ENCODE peak calls at places on chromosome 2, in eight cellular contexts. U is HCT116, L is esophagus squamous epithelium, W is substantia nigra, G is heart left ventricle, D is breast epithelium, X is ascending aorta, T is A549. R is an unnamed sample.

GRCh38 chr2:191245869-191246531 is 796 bp downstream of the MYO1B start:
- DNase-seq in T (peak; percentile 61), U (peak; percentile 19), L (no peak), G (peak; percentile 82), W (no peak), D (peak; percentile 59), X (peak; percentile 84), R (peak; percentile 69)

GRCh38 chr2:238714038-238714528 is 133.8 kb upstream of the TWIST2 start:
- DNase-seq in G (no peak), T (no peak), W (no peak), X (no peak), D (peak; percentile 35), L (no peak), U (no peak), R (no peak)

GRCh38 chr2:46806526-46806925 is 109.1 kb downstream of the MCFD2 start:
- DNase-seq in D (no peak), X (no peak), U (no peak), L (no peak), T (no peak), W (no peak), G (no peak), R (no peak)

GRCh38 chr2:206721216-206721920 is 3.2 kb upstream of the DYTN start:
- DNase-seq in W (no peak), L (no peak), U (no peak), G (no peak), T (no peak), D (no peak), X (no peak), R (no peak)

GRCh38 chr2:49914281-49914680 is 760.0 kb upstream of the FSHR start:
- DNase-seq in T (no peak), W (no peak), X (no peak), D (no peak), U (no peak), L (no peak), G (no peak), R (no peak)

GRCh38 chr2:55169359-55169758 is 62.7 kb downstream of the CLHC1 start:
- DNase-seq in U (no peak), G (no peak), T (no peak), W (no peak), D (no peak), L (no peak), X (no peak), R (no peak)

GRCh38 chr2:21422050-21422449 is 298.3 kb downstream of the TDRD15 start:
- DNase-seq in W (no peak), L (no peak), T (no peak), U (no peak), D (no peak), X (no peak), G (peak; percentile 10), R (peak; percentile 9)

GRCh38 chr2:62292190-62292589 is 96.3 kb downstream of the B3GNT2 start:
- DNase-seq in G (no peak), T (no peak), D (no peak), L (no peak), W (no peak), U (no peak), X (no peak), R (no peak)

GRCh38 chr2:241769819-241770184 is 6.8 kb upstream of the GAL3ST2 start:
- DNase-seq in U (no peak), T (no peak), W (no peak), L (no peak), D (no peak), X (no peak), G (no peak), R (no peak)

GRCh38 chr2:217798191-217798590 is 204.6 kb downstream of the TNS1 start:
- DNase-seq in G (no peak), T (no peak), L (no peak), W (no peak), D (no peak), X (peak; percentile 50), U (no peak), R (peak; percentile 1)

GRCh38 chr2:112216158-112216557 is 38.7 kb downstream of the ZC3H8 start:
- DNase-seq in D (no peak), T (no peak), X (no peak), L (no peak), U (no peak), G (no peak), W (no peak), R (no peak)

GRCh38 chr2:170846318-170846717 is 29.6 kb downstream of the GAD1 start:
- DNase-seq in W (no peak), X (no peak), L (no peak), U (no peak), G (no peak), T (no peak), D (no peak), R (no peak)

GRCh38 chr2:33477473-33478468 is 1.3 kb downstream of the RASGRP3 start:
- DNase-seq in U (no peak), D (no peak), X (no peak), L (no peak), W (no peak), G (peak; percentile 50), T (no peak), R (no peak)

GRCh38 chr2:121297217-121297830 is 12.3 kb upstream of the TFCP2L1 start:
- DNase-seq in W (no peak), X (no peak), G (no peak), D (no peak), U (peak; percentile 42), L (no peak), T (peak; percentile 73), R (no peak)

GRCh38 chr2:60252581-60253170 is 300.8 kb downstream of the BCL11A start:
- DNase-seq in U (no peak), X (no peak), T (no peak), G (no peak), W (no peak), D (no peak), L (no peak), R (no peak)

GRCh38 chr2:224778474-224778877 is 62.3 kb upstream of the CCDC195 start:
- DNase-seq in X (peak; percentile 74), G (peak; percentile 15), W (peak; percentile 0), L (no peak), D (no peak), T (peak; percentile 38), U (peak; percentile 46), R (no peak)

GRCh38 chr2:97840198-97840597 is 126.8 kb downstream of the ZAP70 start:
- DNase-seq in D (no peak), W (no peak), U (no peak), L (no peak), X (no peak), T (no peak), G (no peak), R (no peak)

GRCh38 chr2:178413472-178414265 is 37.3 kb downstream of the PRKRA start:
- DNase-seq in G (peak; percentile 72), D (peak; percentile 63), X (peak; percentile 89), L (peak; percentile 55), T (peak; percentile 48), U (peak; percentile 67), W (peak; percentile 61), R (peak; percentile 67)

GRCh38 chr2:181685150-181685688 is 4.9 kb upstream of the NEUROD1 start:
- DNase-seq in G (no peak), W (no peak), D (no peak), U (no peak), L (no peak), T (no peak), X (no peak), R (no peak)

GRCh38 chr2:218252509-218253247 is 8.1 kb upstream of the GPBAR1 start:
- DNase-seq in U (no peak), W (no peak), T (no peak), G (no peak), X (no peak), L (no peak), D (no peak), R (no peak)

DNA sequence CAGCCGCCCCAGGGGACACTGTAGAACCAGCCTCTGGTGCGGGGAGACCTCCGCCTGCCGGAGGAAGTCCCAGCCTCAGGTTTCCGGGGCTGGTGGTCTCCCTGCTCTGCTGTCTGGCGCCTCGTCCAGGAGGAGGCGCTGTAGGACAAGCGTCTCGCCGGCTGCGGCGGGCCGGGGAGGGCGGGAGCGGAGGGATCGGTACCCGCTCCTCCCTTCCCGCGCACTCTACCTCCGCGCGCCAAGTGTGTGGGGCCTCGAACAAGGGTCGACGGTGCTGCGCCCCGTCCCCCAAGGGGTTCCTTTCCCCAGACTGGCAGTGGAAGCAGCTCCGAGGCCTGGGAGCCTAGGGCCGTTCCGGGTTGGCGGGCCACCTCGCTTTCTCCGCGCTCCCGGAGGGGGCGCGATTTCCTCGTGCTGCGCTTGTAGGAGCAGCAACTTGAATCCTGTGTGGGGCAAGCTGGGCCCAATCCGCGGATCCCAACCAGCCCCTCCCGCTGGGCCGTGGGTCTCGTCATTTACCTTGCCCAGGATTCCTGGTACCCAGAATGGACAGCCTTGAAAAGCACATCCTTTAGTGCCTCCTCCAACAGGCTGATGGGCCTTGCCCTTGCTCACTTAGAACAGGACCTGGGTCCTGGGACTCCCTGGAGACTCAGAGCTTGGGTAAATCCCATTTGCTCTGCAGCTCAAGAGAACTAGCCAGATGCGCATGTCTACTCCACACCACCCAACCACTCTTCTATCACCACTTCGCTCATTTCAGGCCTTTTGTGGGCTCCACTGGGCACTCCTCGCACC is 10.6 kb upstream of the HOXD4 start:
- DNase-seq in X (peak; percentile 85), W (peak; percentile 44), L (no peak), U (peak; percentile 48), G (peak; percentile 65), T (peak; percentile 84), D (no peak), R (peak; percentile 49)
- H3K27ac ChIP-seq in X (peak overlapping the region; percentile 56), W (no peak overlapping the region), L (peak overlapping the region; percentile 61), U (no peak overlapping the region), G (peak overlapping the region; percentile 48), T (peak overlapping the region; percentile 99), D (peak overlapping the region; percentile 97), R (no peak overlapping the region)

DNA sequence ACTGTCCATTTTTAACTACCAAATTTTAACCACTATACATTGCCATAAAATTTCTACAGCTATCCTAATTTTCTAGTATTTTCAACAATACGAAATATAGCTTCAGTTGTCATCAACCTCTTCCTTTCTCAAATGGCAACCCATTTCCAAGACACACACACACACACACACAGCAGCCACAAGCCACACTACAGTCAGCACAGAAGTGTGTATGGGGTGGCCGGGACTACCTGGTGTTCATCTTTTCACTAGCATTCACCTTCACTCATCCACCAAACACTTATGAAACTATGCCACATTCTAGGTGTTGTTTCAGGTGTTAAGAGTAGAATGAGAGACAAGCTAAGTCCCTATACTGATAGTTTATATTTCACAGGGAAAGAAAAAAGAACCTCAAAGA is 62.9 kb downstream of the EIF2AK3 start:
- DNase-seq in L (no peak), U (no peak), W (no peak), T (no peak), X (no peak), G (no peak), D (no peak), R (no peak)
- H3K27ac ChIP-seq in L (no peak overlapping the region), U (no peak overlapping the region), W (no peak overlapping the region), T (no peak overlapping the region), X (no peak overlapping the region), G (no peak overlapping the region), D (no peak overlapping the region), R (no peak overlapping the region)

GRCh38 chr2:169641464-169641863 is 52.7 kb downstream of the CFAP210 start:
- DNase-seq in T (no peak), G (no peak), L (no peak), U (no peak), W (no peak), X (no peak), D (no peak), R (no peak)
- H3K27ac ChIP-seq in T (no peak overlapping the region), G (no peak overlapping the region), L (no peak overlapping the region), U (no peak overlapping the region), W (no peak overlapping the region), X (no peak overlapping the region), D (no peak overlapping the region), R (no peak overlapping the region)

DNA sequence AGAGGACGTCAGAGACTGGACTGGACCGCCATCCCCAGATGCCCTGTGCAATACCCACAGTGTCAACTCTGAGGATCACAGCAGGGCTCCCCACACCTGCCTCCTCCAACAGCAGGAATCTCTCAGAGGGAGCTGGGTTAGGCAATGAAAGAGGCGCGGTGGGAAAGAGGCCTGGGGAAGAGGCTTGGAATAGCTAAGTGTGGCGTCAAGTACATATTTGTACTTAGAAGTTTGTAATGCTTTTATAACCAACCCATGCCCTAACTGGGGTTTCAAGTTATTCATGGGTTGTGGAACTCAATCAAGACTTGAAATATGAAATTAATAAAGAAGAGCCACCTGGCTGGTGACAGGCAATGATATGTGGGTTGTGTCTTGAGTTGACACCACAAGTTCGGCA is 28.7 kb downstream of the CYP26B1 start:
- DNase-seq in X (no peak), U (no peak), L (no peak), G (no peak), W (no peak), T (no peak), D (no peak), R (no peak)
- H3K27ac ChIP-seq in X (no peak overlapping the region), U (no peak overlapping the region), L (no peak overlapping the region), G (no peak overlapping the region), W (no peak overlapping the region), T (no peak overlapping the region), D (no peak overlapping the region), R (no peak overlapping the region)